ENCODE peak calls at places on chromosomes 11 and 22, in four cellular contexts. U, W, T and K are unnamed samples.

GRCh38 chr11:92762175-92762574 is 207.3 kb upstream of the MTNR1B start:
- DNase-seq in W (no peak), U (no peak), T (no peak), K (no peak)

GRCh38 chr22:36182871-36183270 is 18.7 kb downstream of the APOL4 start:
- DNase-seq in T (no peak), W (no peak), U (no peak), K (no peak)

GRCh38 chr11:115081972-115082371 is 403.6 kb downstream of the NXPE2 start:
- DNase-seq in U (no peak), T (no peak), W (no peak), K (no peak)

GRCh38 chr11:91263698-91264097 is 960.9 kb upstream of the FAT3 start:
- DNase-seq in T (no peak), W (no peak), U (no peak), K (no peak)

GRCh38 chr11:43941257-43941879 is 1.1 kb upstream of the C11orf96 start:
- DNase-seq in W (no peak), U (no peak), T (peak; percentile 39), K (no peak)

GRCh38 chr22:29635734-29636357 is 32.4 kb downstream of the NF2 start:
- DNase-seq in T (peak; percentile 73), W (no peak), U (peak; percentile 69), K (no peak)

GRCh38 chr11:15933896-15934625 is 422.3 kb downstream of the SOX6 start:
- DNase-seq in U (no peak), W (no peak), T (peak; percentile 58), K (no peak)

GRCh38 chr11:64353101-64353738 is 5.7 kb upstream of the RPS6KA4 start:
- DNase-seq in U (no peak), T (no peak), W (no peak), K (no peak)

GRCh38 chr22:49815641-49816071 is 12.0 kb downstream of the BRD1 start:
- DNase-seq in U (no peak), T (peak; percentile 19), W (no peak), K (no peak)

GRCh38 chr22:27990879-27991278 is 71.8 kb upstream of the PITPNB start:
- DNase-seq in U (peak; percentile 92), W (peak; percentile 89), T (peak; percentile 8), K (peak; percentile 21)

GRCh38 chr11:75334402-75334891 is 17.0 kb downstream of the ARRB1 start:
- DNase-seq in W (no peak), T (no peak), U (peak; percentile 67), K (no peak)

GRCh38 chr22:34842630-34843029 is 223.3 kb upstream of the ISX start:
- DNase-seq in T (no peak), W (no peak), U (peak; percentile 67), K (no peak)

GRCh38 chr11:64268687-64269379 is 15.6 kb downstream of the BAD start:
- DNase-seq in U (peak; percentile 95), T (peak; percentile 48), W (peak; percentile 80), K (no peak)

GRCh38 chr11:113806403-113806802 is 26.8 kb downstream of the CLDN25 start:
- DNase-seq in W (peak; percentile 68), T (peak; percentile 7), U (peak; percentile 76), K (peak; percentile 38)

GRCh38 chr11:103544874-103545273 is 435.6 kb downstream of the DYNC2H1 start:
- DNase-seq in T (no peak), W (no peak), U (no peak), K (no peak)

DNA sequence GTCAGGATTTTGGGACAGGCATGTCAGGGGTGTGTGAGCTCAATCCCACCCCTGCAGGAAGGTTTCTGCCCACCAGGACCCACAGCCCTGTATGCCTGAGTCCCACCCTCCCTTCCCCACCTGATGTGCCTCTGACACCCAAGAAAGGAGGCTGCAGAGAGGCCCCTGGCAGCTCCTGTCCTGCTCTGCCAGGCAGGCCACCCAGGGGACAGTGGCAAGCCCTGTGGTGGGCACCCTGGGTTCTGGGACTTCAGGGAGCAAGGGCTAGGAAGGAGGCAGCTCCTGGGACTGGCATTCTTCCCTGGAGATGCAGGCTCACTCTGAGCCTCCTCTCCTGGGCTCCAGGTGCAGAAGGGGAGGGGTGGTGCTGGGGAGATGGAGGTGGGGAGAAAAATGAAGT is 234.5 kb upstream of the B3GAT1 start:
- DNase-seq in T (no peak), W (no peak), U (no peak), K (no peak)
- H3K23ac ChIP-seq in T (no peak overlapping the region), W (no peak overlapping the region), U (no peak overlapping the region), K (peak overlapping the region; percentile 34)

DNA sequence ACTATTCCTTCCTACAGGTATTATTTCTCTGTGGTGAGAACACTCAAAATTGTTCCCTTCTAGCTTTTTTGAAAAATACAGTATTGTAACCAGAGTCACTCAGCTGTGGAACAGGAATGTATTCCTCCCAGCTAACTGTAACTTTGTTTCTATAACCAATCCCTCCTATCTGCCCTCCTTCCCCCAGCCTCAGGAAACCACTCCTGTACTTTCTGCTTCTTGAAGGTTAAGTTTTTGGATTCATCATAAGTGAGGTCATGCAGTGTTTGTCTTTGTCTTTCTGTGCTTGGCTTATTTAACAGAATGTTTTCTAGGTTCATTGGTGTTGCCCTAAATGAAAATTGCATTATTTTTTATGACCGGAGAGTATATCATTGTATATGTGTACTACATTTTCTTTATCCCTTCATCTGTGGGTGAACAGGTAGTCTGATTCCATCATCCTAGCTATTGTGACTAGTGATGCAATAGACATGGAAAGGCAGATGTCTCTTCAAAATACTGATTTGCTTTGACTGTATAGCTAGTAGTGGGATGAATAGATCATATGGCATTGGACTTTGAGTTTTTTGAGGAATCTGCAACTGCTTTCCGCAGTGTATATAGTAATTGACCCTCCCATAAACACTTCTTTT is 112.9 kb upstream of the GRK3 start:
- DNase-seq in W (no peak), U (no peak), T (peak; percentile 42), K (no peak)
- H3K23ac ChIP-seq in W (no peak overlapping the region), U (no peak overlapping the region), T (no peak overlapping the region), K (no peak overlapping the region)

DNA sequence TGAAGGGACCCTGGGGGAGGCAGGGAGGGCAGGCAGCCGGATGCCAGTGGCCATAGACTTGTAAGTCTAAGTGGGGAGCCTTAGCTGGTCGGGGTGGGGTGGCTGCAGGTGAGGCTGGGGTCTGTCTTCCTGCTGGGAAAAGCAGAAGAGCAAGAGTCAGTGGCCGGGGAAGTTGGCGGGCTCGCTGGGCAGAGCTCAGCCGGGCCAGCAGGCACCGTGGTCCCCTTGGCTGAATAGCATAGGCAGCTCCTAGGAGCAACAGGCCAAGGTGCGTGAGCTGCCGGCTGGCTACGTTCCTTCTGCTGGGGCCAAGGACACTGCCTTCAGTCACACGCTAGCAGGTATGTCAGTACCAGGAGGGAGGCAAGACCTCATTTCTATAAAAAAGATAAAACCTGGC is 67.8 kb upstream of the A4GALT start:
- DNase-seq in T (no peak), W (no peak), U (no peak), K (no peak)
- H3K23ac ChIP-seq in T (no peak overlapping the region), W (no peak overlapping the region), U (no peak overlapping the region), K (no peak overlapping the region)

GRCh38 chr11:126700773-126701554 is 299.6 kb downstream of the KIRREL3 start:
- DNase-seq in U (no peak), T (peak; percentile 28), W (no peak), K (no peak)

GRCh38 chr11:126698576-126698975 is 302.0 kb downstream of the KIRREL3 start:
- DNase-seq in W (peak; percentile 38), U (peak; percentile 6), T (no peak), K (no peak)

GRCh38 chr11:126695293-126695692 is 305.3 kb downstream of the KIRREL3 start:
- DNase-seq in T (no peak), U (no peak), W (no peak), K (no peak)

GRCh38 chr11:126696976-126697375 is 303.6 kb downstream of the KIRREL3 start:
- DNase-seq in T (no peak), U (peak; percentile 42), W (no peak), K (no peak)

GRCh38 chr11:126697937-126698336 is 302.6 kb downstream of the KIRREL3 start:
- DNase-seq in T (no peak), U (no peak), W (no peak), K (no peak)
- H3K23ac ChIP-seq in T (no peak overlapping the region), U (no peak overlapping the region), W (no peak overlapping the region), K (no peak overlapping the region)

GRCh38 chr11:12100429-12100828 is 10.0 kb upstream of the MICAL2 start:
- DNase-seq in W (no peak), T (no peak), U (no peak), K (no peak)
- H3K23ac ChIP-seq in W (no peak overlapping the region), T (peak overlapping the region; percentile 41), U (no peak overlapping the region), K (no peak overlapping the region)

DNA sequence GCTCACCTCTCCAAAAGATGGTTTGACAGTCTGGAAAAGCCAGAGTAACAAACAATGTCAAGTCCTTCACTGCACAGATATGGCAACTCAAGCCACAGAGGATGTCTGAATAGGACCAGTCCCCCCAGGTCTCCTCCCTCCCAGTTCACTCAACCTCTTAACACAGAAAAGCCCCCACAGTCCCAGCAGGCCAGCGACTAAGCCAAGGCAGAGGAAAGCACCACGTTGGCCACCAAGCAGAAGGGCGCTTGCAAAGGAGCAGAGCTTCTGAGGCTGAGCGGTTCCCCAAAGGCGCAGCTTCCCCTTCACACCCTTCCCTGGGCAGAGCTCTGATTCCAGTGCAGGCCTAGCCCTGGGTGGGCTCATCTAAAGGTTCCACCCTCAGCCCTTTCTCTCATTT is 62.7 kb downstream of the PAK1 start:
- DNase-seq in T (peak; percentile 30), U (peak; percentile 47), W (no peak), K (no peak)
- H3K23ac ChIP-seq in T (peak overlapping the region; percentile 95), U (no peak overlapping the region), W (no peak overlapping the region), K (no peak overlapping the region)

DNA sequence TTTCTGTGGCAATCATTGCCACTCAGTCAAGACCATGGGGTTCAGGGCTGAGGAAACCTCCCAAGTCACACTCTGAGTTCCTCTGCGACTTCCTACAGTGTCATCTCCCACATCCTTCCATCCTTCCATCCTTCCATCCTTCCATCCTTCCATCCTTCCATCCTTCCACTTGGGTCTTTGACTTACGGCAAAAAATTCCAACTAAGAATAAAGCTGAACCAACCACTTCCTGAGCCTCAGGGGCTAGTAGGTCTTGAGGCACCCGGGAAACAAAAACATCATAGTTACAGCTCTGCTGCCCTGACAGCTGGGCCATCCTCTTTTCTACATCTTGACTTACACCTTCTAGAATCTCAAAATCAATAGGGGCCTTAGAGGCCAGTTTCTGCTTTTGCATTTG is 32.1 kb downstream of the EHF start:
- DNase-seq in W (no peak), U (no peak), T (no peak), K (no peak)
- H3K23ac ChIP-seq in W (no peak overlapping the region), U (no peak overlapping the region), T (peak overlapping the region; percentile 46), K (no peak overlapping the region)

DNA sequence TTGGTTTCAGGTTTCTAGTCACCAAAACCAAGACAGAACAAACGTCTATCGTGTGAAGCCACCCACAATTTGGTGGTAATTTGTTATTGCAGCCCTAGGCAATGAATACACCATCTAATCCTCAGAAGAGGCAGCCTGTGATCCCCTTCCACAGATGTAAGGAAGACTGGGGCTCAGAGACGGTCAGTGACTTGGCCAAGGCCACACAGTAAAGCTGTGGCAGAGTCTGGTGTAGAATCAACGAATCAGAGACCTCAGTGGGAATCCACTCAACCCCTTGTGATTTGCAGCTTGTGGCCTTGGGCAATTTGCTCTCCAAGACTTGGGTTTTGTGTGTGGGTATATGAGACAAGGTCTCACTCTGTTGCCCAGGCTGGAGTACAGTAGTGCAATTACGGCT is 1.9 kb downstream of the LGALS2 start:
- DNase-seq in W (no peak), T (no peak), U (no peak), K (no peak)
- H3K23ac ChIP-seq in W (no peak overlapping the region), T (no peak overlapping the region), U (no peak overlapping the region), K (no peak overlapping the region)